ENCODE peak calls at places on chromosomes 5 and 9, in five cellular contexts. M is GM12878, R is upper lobe of left lung, I is HepG2, C is K562. F is an unnamed sample.

GRCh38 chr9:93124793-93125192 is 9.3 kb downstream of the NINJ1 start:
- ATAC-seq in M (no peak), R (no peak), I (no peak), C (no peak), F (no peak)

GRCh38 chr5:137836997-137837396 is 30.7 kb upstream of the MYOT start:
- ATAC-seq in M (no peak), R (peak; percentile 47), I (no peak), C (no peak), F (peak; percentile 64)

GRCh38 chr5:178547753-178548415 is 42.3 kb downstream of the COL23A1 start:
- ATAC-seq in M (no peak), R (no peak), I (no peak), C (no peak), F (no peak)

GRCh38 chr5:14218480-14218879 is 75.3 kb downstream of the TRIO start:
- ATAC-seq in M (no peak), R (peak; percentile 12), I (no peak), C (no peak), F (no peak)

GRCh38 chr5:117249086-117249815 is 674.6 kb upstream of the SEMA6A start:
- ATAC-seq in M (no peak), R (no peak), I (no peak), C (no peak), F (no peak)

GRCh38 chr5:122323132-122323548 is 11.1 kb downstream of the SNCAIP start:
- ATAC-seq in M (no peak), R (peak; percentile 31), I (no peak), C (no peak), F (no peak)

GRCh38 chr5:127410906-127411780 is 106.3 kb upstream of the PRRC1 start:
- ATAC-seq in M (peak; percentile 87), R (no peak), I (no peak), C (no peak), F (no peak)

GRCh38 chr9:78131969-78132687 is 100.5 kb upstream of the GNAQ start:
- ATAC-seq in M (no peak), R (no peak), I (no peak), C (no peak), F (no peak)

GRCh38 chr5:167953151-167953788 is 338.2 kb upstream of the WWC1 start:
- ATAC-seq in M (no peak), R (no peak), I (no peak), C (no peak), F (no peak)

DNA sequence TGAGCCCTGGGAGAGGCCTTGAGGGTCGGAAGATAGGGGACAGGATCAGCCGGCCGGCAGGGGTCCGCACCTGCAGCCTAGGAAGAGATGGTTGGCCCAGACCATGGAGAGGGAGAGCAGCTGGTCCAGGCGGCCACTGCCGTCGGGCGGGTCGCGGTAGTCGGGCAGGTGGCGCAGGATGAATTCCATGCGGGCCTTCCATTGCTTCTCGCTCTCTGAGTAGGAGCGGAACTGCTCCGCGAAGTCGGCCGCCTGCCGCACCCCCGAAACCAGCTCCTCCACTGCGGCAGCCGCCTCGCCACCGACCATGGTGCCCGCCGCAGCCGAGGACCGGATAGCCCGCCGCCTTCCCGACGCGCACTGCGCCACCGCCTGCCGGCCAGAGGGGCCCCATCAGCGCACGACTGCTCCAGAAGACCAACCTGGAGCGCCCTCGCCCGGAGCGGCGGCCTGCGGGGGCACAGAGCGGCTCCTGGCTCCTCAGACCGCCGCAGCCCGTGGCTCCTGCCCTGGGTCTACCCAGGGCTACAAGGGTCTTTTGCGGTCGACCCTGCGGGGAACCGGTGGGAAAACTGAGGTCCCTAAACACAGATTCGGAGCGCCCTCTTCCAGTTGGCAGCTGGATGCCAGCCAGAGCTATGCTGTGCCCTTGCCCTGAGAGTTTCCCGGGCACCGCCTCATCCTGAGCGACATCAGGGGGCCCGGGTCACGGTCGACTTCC is at the start of gene CDKN2AIPNL:
- ATAC-seq in M (peak; percentile 99), R (peak; percentile 99), I (peak; percentile 92), C (peak; percentile 99), F (peak; percentile 99)
- TF ChIP-seq EP300 in M (peak; percentile 46), R (peak; percentile 65), I (no peak), C (peak; percentile 41), F (no peak)

GRCh38 chr5:55507574-55507973 is 27.2 kb downstream of the PLPP1 start:
- ATAC-seq in M (no peak), R (no peak), I (no peak), C (no peak), F (no peak)

GRCh38 chr5:55511010-55511409 is 23.8 kb downstream of the PLPP1 start:
- ATAC-seq in M (no peak), R (no peak), I (no peak), C (no peak), F (no peak)

GRCh38 chr5:55510523-55510880 is 24.3 kb downstream of the PLPP1 start:
- ATAC-seq in M (no peak), R (no peak), I (no peak), C (no peak), F (no peak)

GRCh38 chr5:55509097-55509496 is 25.7 kb downstream of the PLPP1 start:
- ATAC-seq in M (no peak), R (no peak), I (no peak), C (no peak), F (no peak)

GRCh38 chr5:55509768-55510522 is 24.8 kb downstream of the PLPP1 start:
- ATAC-seq in M (no peak), R (no peak), I (no peak), C (no peak), F (no peak)
- H3K4me3 ChIP-seq in M (no peak overlapping the region), R (no peak overlapping the region), I (no peak overlapping the region), C (no peak overlapping the region), F (no peak overlapping the region)

DNA sequence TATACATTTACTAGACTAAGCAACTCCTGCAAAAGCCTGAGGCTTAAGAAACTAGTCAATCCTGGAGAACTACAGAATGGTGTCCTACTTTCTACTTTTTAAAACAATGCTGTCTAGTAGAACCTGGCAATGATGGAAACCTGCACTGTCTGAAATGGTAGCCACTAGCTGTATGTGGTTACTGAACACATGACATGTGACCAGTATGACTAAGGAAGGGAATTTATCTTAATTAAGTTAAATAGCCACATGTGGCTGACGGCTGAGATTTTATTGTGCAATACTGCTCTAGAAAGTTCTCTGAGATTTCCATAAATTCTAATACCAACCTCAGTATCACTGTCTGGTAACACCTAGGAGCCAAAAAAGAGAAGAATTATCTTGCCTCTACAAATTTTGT is 44.9 kb upstream of the RAPGEF6 start:
- ATAC-seq in M (peak; percentile 59), R (peak; percentile 68), I (no peak), C (no peak), F (peak; percentile 50)
- TF ChIP-seq POLR2AphosphoS5 in M (no peak), R (no peak), I (no peak), C (no peak), F (no peak)

GRCh38 chr5:39584921-39585320 is 160.1 kb upstream of the DAB2 start:
- ATAC-seq in M (no peak), R (no peak), I (no peak), C (no peak), F (no peak)
- TF ChIP-seq EP300 in M (no peak), R (no peak), I (no peak), C (no peak), F (no peak)

GRCh38 chr5:91020065-91020800 is 362.9 kb downstream of the ARRDC3 start:
- ATAC-seq in M (no peak), R (no peak), I (no peak), C (peak; percentile 82), F (no peak)

GRCh38 chr5:91018185-91018584 is 364.9 kb downstream of the ARRDC3 start:
- ATAC-seq in M (no peak), R (no peak), I (no peak), C (no peak), F (peak; percentile 20)

GRCh38 chr5:91018712-91019371 is 364.3 kb downstream of the ARRDC3 start:
- ATAC-seq in M (no peak), R (no peak), I (no peak), C (peak; percentile 18), F (no peak)

GRCh38 chr5:91016954-91017690 is 366.0 kb downstream of the ARRDC3 start:
- ATAC-seq in M (no peak), R (peak; percentile 53), I (no peak), C (no peak), F (peak; percentile 78)

GRCh38 chr5:91016322-91016721 is 366.8 kb downstream of the ARRDC3 start:
- ATAC-seq in M (no peak), R (no peak), I (no peak), C (no peak), F (no peak)
- H3K4me3 ChIP-seq in M (no peak overlapping the region), R (no peak overlapping the region), I (no peak overlapping the region), C (no peak overlapping the region), F (no peak overlapping the region)

GRCh38 chr9:16103613-16104012 is 550.8 kb downstream of the CCDC171 start:
- ATAC-seq in M (no peak), R (no peak), I (peak; percentile 82), C (no peak), F (peak; percentile 42)
- TF ChIP-seq POLR2AphosphoS5 in M (no peak), R (no peak), I (no peak), C (no peak), F (peak; percentile 73)

DNA sequence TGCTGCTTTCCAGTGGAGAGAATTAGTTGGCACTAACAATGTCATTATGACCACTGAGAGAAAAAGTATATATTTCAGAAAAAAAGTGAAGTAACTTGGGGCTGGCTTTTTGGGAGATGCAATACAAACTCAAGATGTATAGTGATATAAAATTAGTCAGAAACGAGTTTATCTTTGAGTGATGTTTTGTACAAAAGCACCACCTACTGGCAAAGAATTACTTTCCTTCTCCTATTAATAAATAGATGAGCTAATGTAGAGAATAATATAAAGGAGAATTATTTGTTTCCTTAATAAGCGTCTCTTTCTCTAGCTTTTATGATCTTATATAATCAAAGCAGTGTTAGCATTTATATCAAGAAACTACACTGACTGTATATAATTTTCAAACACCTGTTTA is 158.8 kb downstream of the MEF2C start:
- ATAC-seq in M (peak; percentile 34), R (no peak), I (no peak), C (no peak), F (no peak)
- TF ChIP-seq EP300 in M (no peak), R (no peak), I (no peak), C (no peak), F (no peak)

GRCh38 chr5:148730955-148731898 is 76.9 kb upstream of the HTR4 start:
- ATAC-seq in M (peak; percentile 92), R (peak; percentile 93), I (peak; percentile 96), C (peak; percentile 89), F (peak; percentile 82)
- H3K4me3 ChIP-seq in M (peak overlapping the region; percentile 47), R (no peak overlapping the region), I (no peak overlapping the region), C (no peak overlapping the region), F (no peak overlapping the region)

F was measured in gastroesophageal sphincter.